ENCODE peak calls at places on chromosomes 7 and 10, in nine cellular contexts. Z, X, R, Q, T, O, J, W and E are unnamed samples.

GRCh38 chr10:13334556-13334955 is 13.5 kb downstream of the SEPHS1 start:
- DNase-seq in Q (no peak), R (no peak), J (no peak), W (no peak), T (no peak), Z (no peak), X (no peak), O (no peak), E (no peak)

GRCh38 chr10:48454302-48455054 is 148.0 kb downstream of the MAPK8 start:
- DNase-seq in Q (no peak), R (no peak), W (peak), O (no peak), T (no peak), X (no peak), Z (no peak), J (peak), E (peak)

GRCh38 chr10:84204122-84204521 is 9.8 kb downstream of the CDHR1 start:
- DNase-seq in Z (no peak), X (no peak), J (no peak), T (peak), R (no peak), O (no peak), W (no peak), Q (no peak), E (no peak)

GRCh38 chr7:148921806-148922205 is 37.7 kb upstream of the EZH2 start:
- DNase-seq in T (no peak), X (no peak), R (no peak), Q (no peak), O (no peak), J (peak), Z (no peak), W (no peak), E (no peak)

GRCh38 chr10:20007426-20007825 is 191.2 kb downstream of the PLXDC2 start:
- DNase-seq in R (no peak), Z (no peak), J (no peak), X (peak), Q (peak), W (no peak), O (no peak), T (no peak), E (no peak)

GRCh38 chr10:60377955-60378354 is 11.7 kb downstream of the ANK3 start:
- DNase-seq in O (no peak), Z (peak), W (no peak), J (no peak), T (no peak), R (no peak), Q (no peak), X (no peak), E (no peak)

GRCh38 chr10:13945760-13946460 is 359.1 kb downstream of the PRPF18 start:
- DNase-seq in T (no peak), X (no peak), R (no peak), Z (peak), O (no peak), J (no peak), Q (no peak), W (no peak), E (no peak)

GRCh38 chr7:79702116-79702515 is 248.6 kb upstream of the MAGI2 start:
- DNase-seq in T (no peak), R (no peak), Q (no peak), W (no peak), O (no peak), Z (peak), X (peak), J (no peak), E (no peak)

GRCh38 chr7:70698219-70698832 is 433.6 kb upstream of the GALNT17 start:
- DNase-seq in Z (peak), J (peak), R (peak), Q (peak), O (no peak), T (peak), W (no peak), X (peak), E (no peak)

GRCh38 chr10:62594093-62594520 is 210.4 kb upstream of the ADO start:
- DNase-seq in Q (no peak), W (no peak), R (peak), J (peak), T (peak), Z (peak), X (peak), O (no peak), E (peak)

GRCh38 chr10:48445932-48446331 is 139.5 kb downstream of the MAPK8 start:
- DNase-seq in T (no peak), J (no peak), Q (no peak), R (no peak), W (no peak), X (no peak), Z (no peak), O (no peak), E (no peak)

DNA sequence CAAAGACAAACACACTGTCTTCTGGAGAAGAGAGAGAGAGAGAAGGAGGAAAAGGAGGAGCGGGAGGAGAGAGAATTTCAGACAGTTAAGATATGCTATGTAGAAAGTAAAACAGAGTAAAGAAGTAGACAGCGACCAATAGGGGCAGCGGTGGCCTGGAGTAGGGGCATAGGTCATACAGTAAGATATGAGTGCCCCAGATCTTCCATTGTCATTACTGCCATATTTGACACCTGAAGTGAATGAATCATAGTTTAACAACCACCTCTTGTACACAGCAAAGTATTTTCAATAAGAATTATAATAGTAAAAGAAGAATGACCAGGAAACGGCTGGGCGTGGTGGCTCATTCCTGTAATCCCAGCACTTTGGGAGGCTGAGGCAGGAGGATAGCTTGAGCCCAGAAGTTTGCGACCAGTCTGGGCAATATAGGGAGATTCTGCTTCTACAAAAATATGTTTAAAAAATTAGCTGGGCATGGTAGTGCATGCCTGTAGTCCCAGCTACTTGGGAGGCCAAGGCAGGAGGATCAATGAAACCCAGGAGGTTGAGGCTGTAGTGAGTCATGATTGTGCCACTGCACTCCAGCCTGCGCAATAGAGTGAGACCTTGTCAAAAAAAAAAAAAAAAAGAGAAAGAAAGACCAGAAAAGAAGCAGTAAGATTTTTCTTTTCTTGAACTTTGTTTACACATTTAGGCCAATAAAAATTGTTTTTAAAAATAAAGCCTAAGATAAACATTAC is 77.0 kb upstream of the GPR158 start:
- DNase-seq in Z (no peak), W (no peak), Q (no peak), O (no peak), T (no peak), X (no peak), R (no peak), J (no peak), E (no peak)
- TF ChIP-seq CTCF in Z (no peak), W (no peak), Q (no peak), O (no peak), T (no peak), X (no peak), R (no peak), J (no peak), E (no peak)

GRCh38 chr7:4845740-4846142 is 16.1 kb downstream of the PAPOLB start:
- DNase-seq in R (no peak), W (no peak), O (no peak), J (no peak), T (no peak), X (no peak), Z (no peak), Q (no peak), E (no peak)
- TF ChIP-seq CTCF in R (peak), W (no peak), O (no peak), J (no peak), T (no peak), X (peak), Z (peak), Q (peak), E (no peak)

GRCh38 chr7:21256310-21256877 is 171.5 kb upstream of the SP4 start:
- DNase-seq in X (peak), O (no peak), Z (peak), W (no peak), T (no peak), R (no peak), J (peak), Q (peak), E (no peak)

GRCh38 chr7:21260939-21261338 is 166.9 kb upstream of the SP4 start:
- DNase-seq in Q (no peak), X (no peak), Z (no peak), W (no peak), R (no peak), T (no peak), J (no peak), O (no peak), E (no peak)

DNA sequence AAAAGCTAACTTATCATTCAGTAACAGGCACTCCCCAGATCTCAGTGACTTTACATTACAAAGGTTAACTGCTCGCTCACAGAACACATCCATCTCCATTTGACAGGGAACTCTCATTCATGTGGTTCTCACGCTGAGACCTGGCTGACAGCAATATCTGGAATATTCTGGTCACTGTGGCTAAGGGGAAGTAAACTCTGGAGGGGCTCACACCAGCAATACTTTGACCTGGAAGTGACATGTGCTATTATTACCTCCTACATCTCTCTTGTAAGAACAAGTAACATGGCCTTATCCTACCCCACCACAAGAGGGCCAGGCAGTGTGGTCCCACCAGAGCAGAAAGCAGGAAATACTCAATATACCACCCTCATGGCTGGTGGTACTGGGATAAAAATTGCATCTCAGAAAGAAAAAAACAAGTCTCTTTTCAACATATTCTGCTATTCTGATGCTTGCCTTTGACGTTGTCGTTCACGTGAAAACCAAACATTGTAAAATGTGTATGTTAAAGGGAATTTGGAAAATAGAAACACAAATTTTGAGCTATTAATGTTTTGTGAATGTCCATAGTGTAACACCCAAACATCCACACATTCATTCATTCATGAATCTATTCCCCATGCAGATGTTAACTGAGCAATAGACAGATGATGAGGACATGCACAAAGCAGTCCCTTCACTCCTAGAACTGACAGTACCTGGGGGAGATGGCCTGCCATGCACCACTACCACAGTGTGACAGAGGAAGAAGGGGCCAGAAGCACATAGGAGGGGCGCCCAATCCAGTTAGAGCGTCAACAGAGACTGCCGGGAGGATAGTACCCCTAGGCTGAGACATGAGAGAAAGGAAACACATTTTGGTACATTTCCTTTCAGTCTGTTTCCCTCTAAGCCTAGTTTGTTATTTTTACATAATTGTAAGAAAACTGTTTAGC is 166.0 kb upstream of the SP4 start:
- DNase-seq in Q (peak), T (peak), W (no peak), J (peak), O (peak), X (peak), R (no peak), Z (peak), E (peak)
- TF ChIP-seq CTCF in Q (peak), T (peak), W (no peak), J (peak), O (peak), X (peak), R (peak), Z (peak), E (no peak)

DNA sequence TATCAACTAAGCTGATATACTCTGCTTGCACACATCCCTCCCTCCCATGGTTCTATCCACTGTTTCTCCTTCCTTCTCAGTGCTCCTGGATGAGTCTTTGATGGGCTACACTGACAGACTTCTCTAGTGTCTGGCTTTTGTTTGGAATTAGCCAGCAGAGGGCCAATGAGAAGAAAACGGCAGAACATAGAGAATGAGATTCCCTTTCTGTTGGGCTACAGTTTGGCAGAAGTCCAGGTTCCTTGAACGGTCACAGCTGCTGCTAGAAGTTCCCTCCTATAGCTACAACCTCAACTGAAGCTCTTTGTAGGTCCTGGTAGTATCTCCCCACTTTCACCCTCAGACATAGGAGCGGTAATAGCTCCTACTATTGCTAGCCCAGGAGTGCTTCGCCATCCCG is 251.1 kb upstream of the LRRN3 start:
- DNase-seq in W (no peak), Q (peak), T (no peak), X (peak), R (peak), O (no peak), J (no peak), Z (no peak), E (no peak)
- TF ChIP-seq CTCF in W (no peak), Q (peak), T (no peak), X (peak), R (no peak), O (no peak), J (no peak), Z (peak), E (no peak)

GRCh38 chr7:51006483-51007235 is 224.0 kb upstream of the GRB10 start:
- DNase-seq in T (no peak), Z (no peak), R (no peak), O (no peak), X (no peak), W (no peak), J (no peak), Q (no peak), E (no peak)

GRCh38 chr7:51005074-51005473 is 222.4 kb upstream of the GRB10 start:
- DNase-seq in X (no peak), R (no peak), O (no peak), Q (no peak), T (no peak), W (no peak), Z (no peak), J (no peak), E (no peak)

GRCh38 chr7:51000956-51001355 is 218.3 kb upstream of the GRB10 start:
- DNase-seq in J (no peak), R (no peak), Q (no peak), X (no peak), T (no peak), W (no peak), Z (no peak), O (no peak), E (no peak)
- TF ChIP-seq CTCF in J (no peak), R (no peak), Q (no peak), X (peak), T (no peak), W (no peak), Z (peak), O (peak), E (no peak)

GRCh38 chr10:70509376-70509775 is 30.8 kb downstream of the PALD1 start:
- DNase-seq in O (no peak), W (no peak), R (peak), Q (no peak), X (no peak), J (no peak), Z (no peak), T (no peak), E (no peak)

GRCh38 chr10:70510904-70511303 is 32.3 kb downstream of the PALD1 start:
- DNase-seq in Q (no peak), O (no peak), W (no peak), T (no peak), J (no peak), Z (no peak), X (no peak), R (no peak), E (no peak)

GRCh38 chr10:70510453-70510852 is 31.9 kb downstream of the PALD1 start:
- DNase-seq in Q (no peak), Z (no peak), T (no peak), R (no peak), X (no peak), W (no peak), O (no peak), J (no peak), E (no peak)

GRCh38 chr10:70505908-70506307 is 27.3 kb downstream of the PALD1 start:
- DNase-seq in W (no peak), Q (no peak), O (no peak), X (no peak), R (no peak), J (no peak), T (no peak), Z (no peak), E (no peak)

GRCh38 chr10:70508912-70509366 is 30.4 kb downstream of the PALD1 start:
- DNase-seq in Q (no peak), T (no peak), O (no peak), X (no peak), J (peak), Z (no peak), R (peak), W (no peak), E (no peak)
- TF ChIP-seq CTCF in Q (no peak), T (no peak), O (no peak), X (peak), J (no peak), Z (no peak), R (no peak), W (no peak), E (no peak)

GRCh38 chr7:50795831-50796230 is 13.1 kb upstream of the GRB10 start:
- DNase-seq in W (no peak), Z (no peak), J (no peak), R (no peak), Q (no peak), X (no peak), O (no peak), T (no peak), E (no peak)
- TF ChIP-seq CTCF in W (no peak), Z (peak), J (no peak), R (no peak), Q (peak), X (no peak), O (no peak), T (no peak), E (no peak)

GRCh38 chr10:67788028-67788886 is 49.7 kb downstream of the DNAJC12 start:
- DNase-seq in Z (no peak), R (peak), Q (no peak), X (peak), J (peak), W (no peak), T (peak), O (peak), E (peak)
- TF ChIP-seq CTCF in Z (peak), R (peak), Q (peak), X (peak), J (peak), W (no peak), T (peak), O (peak), E (no peak)

DNA sequence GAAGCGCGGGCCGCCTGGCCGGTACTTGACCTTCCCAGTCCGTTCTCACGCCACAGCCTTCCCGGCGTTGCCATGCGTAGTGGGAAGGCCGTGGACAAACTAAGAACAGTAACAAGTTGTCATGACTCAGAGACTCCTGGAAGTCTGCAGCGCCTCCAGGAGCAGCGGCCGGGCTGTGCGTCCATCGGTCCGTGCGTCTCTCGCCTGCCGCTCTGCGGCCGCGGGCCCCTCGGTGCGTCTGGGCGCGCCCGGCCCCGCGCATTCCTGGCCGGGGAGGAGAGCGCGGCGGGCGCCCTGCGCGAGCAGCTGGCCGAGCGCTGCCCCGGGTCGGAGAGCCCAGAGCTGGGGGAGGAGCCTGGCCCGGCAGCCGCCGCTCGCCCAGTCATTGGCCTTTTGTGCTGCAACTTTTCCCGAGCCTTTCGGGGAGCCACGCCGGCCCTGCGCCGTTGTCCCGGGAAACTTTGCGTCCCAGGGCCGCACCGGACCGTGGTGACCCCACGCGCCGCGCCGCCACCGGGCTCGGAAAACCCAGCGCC is 123.7 kb downstream of the TACC2 start:
- DNase-seq in W (peak), Q (peak), O (no peak), R (peak), Z (peak), J (peak), T (peak), X (peak), E (no peak)
- TF ChIP-seq CTCF in W (no peak), Q (peak), O (no peak), R (peak), Z (no peak), J (peak), T (no peak), X (peak), E (no peak)

GRCh38 chr7:132577206-132578049 is 1.2 kb upstream of the PLXNA4 start:
- DNase-seq in X (peak), O (no peak), Q (peak), J (peak), Z (no peak), W (no peak), R (peak), T (no peak), E (no peak)
- TF ChIP-seq CTCF in X (peak), O (no peak), Q (peak), J (no peak), Z (no peak), W (no peak), R (no peak), T (no peak), E (no peak)